ENCODE peak calls at places on chromosomes 16 and 17, in six cellular contexts. G, T, P, L, J and B are unnamed samples.

GRCh38 chr17:41885733-41886132 is 20.5 kb upstream of the KLHL11 start:
- DNase-seq in T (peak; percentile 36), P (no peak), G (no peak), J (no peak), L (no peak), B (no peak)

GRCh38 chr16:51150894-51151320 is at the start of gene SALL1:
- DNase-seq in L (no peak), G (no peak), T (peak; percentile 25), J (no peak), P (no peak), B (no peak)

GRCh38 chr17:32268734-32269288 is 3.2 kb downstream of the RHBDL3 start:
- DNase-seq in J (no peak), P (no peak), L (no peak), G (no peak), T (no peak), B (no peak)

GRCh38 chr17:51676691-51677487 is 416.5 kb downstream of the UTP18 start:
- DNase-seq in L (no peak), G (no peak), T (no peak), J (no peak), P (no peak), B (no peak)

GRCh38 chr16:47110939-47111338 is 32.8 kb downstream of the NETO2 start:
- DNase-seq in G (no peak), P (no peak), J (no peak), L (peak; percentile 6), T (no peak), B (no peak)

GRCh38 chr17:34252890-34253525 is 2.1 kb upstream of the CCL2 start:
- DNase-seq in T (no peak), G (no peak), J (no peak), L (no peak), P (peak; percentile 61), B (no peak)

GRCh38 chr17:3722716-3723115 is 987 bp upstream of the HASPIN start:
- DNase-seq in P (no peak), J (no peak), G (no peak), L (no peak), T (no peak), B (no peak)

GRCh38 chr16:27281285-27281684 is 12.7 kb upstream of the NSMCE1 start:
- DNase-seq in J (no peak), T (no peak), L (no peak), P (no peak), G (no peak), B (no peak)

GRCh38 chr17:59380474-59380873 is 49.0 kb downstream of the YPEL2 start:
- DNase-seq in J (no peak), P (no peak), T (no peak), L (no peak), G (no peak), B (no peak)

GRCh38 chr17:60231691-60232090 is 81.9 kb downstream of the CA4 start:
- DNase-seq in J (no peak), G (no peak), T (no peak), P (peak; percentile 28), L (peak; percentile 59), B (no peak)

GRCh38 chr16:64397042-64397441 is 724.8 kb downstream of the CDH11 start:
- DNase-seq in G (no peak), T (no peak), J (no peak), L (no peak), P (no peak), B (no peak)

GRCh38 chr17:49021095-49021767 is 24.0 kb downstream of the IGF2BP1 start:
- DNase-seq in T (no peak), G (no peak), L (no peak), P (no peak), J (no peak), B (no peak)

GRCh38 chr17:19331553-19332245 is 30.8 kb downstream of the B9D1 start:
- DNase-seq in L (no peak), G (no peak), J (no peak), T (no peak), P (no peak), B (no peak)

GRCh38 chr16:89167425-89167941 is 4.1 kb upstream of the CDH15 start:
- DNase-seq in T (peak; percentile 100), L (peak; percentile 41), G (peak; percentile 59), P (peak; percentile 7), J (peak; percentile 84), B (peak; percentile 92)

GRCh38 chr16:86755571-86756006 is 177.2 kb downstream of the FOXL1 start:
- DNase-seq in T (no peak), G (no peak), P (no peak), J (no peak), L (no peak), B (no peak)

GRCh38 chr16:58025351-58026138 is at the start of gene MMP15:
- DNase-seq in L (peak; percentile 76), P (no peak), G (peak; percentile 68), T (peak; percentile 58), J (peak; percentile 90), B (peak; percentile 47)

GRCh38 chr17:3512512-3513171 is 36.8 kb downstream of the ASPA start:
- DNase-seq in J (no peak), L (no peak), G (no peak), T (peak; percentile 53), P (no peak), B (no peak)

GRCh38 chr16:2767140-2767731 is 9.8 kb downstream of the ELOB start:
- DNase-seq in T (no peak), J (no peak), L (no peak), P (no peak), G (no peak), B (no peak)

GRCh38 chr16:87525352-87525751 is 32.5 kb upstream of the ZCCHC14 start:
- DNase-seq in P (no peak), T (no peak), G (no peak), J (no peak), L (no peak), B (no peak)

GRCh38 chr17:12067425-12067824 is 46.7 kb downstream of the MAP2K4 start:
- DNase-seq in G (no peak), T (no peak), P (no peak), J (no peak), L (no peak), B (no peak)

GRCh38 chr16:7270006-7270405 is 62.6 kb upstream of the RBFOX1 start:
- DNase-seq in G (no peak), P (no peak), J (no peak), L (no peak), T (no peak), B (no peak)

GRCh38 chr16:75104836-75105235 is 11.7 kb downstream of the LDHD start:
- DNase-seq in T (no peak), L (no peak), G (no peak), J (no peak), P (no peak), B (no peak)

GRCh38 chr16:21150375-21151001 is at the start of gene DNAH3:
- DNase-seq in P (no peak), L (peak; percentile 90), T (no peak), J (no peak), G (peak; percentile 55), B (no peak)

GRCh38 chr17:16342979-16343378 is 10.3 kb downstream of the CENPV start:
- DNase-seq in J (no peak), L (no peak), G (no peak), T (no peak), P (no peak), B (no peak)

GRCh38 chr17:4049546-4049945 is 85.3 kb upstream of the ATP2A3 start:
- DNase-seq in G (no peak), P (no peak), J (no peak), T (no peak), L (no peak), B (no peak)

GRCh38 chr17:8791910-8792270 is 7.3 kb downstream of the MFSD6L start:
- DNase-seq in J (no peak), L (peak; percentile 82), P (peak; percentile 31), T (no peak), G (peak; percentile 8), B (no peak)

GRCh38 chr16:47886631-47887415 is 269.0 kb downstream of the ABCC12 start:
- DNase-seq in P (no peak), G (no peak), T (no peak), J (no peak), L (no peak), B (no peak)

GRCh38 chr16:87956169-87956770 is 5.0 kb downstream of the BANP start:
- DNase-seq in T (peak; percentile 25), G (no peak), J (no peak), L (no peak), P (no peak), B (peak; percentile 51)

GRCh38 chr17:49548051-49548505 is 27.6 kb upstream of the NXPH3 start:
- DNase-seq in T (no peak), P (no peak), L (no peak), J (no peak), G (no peak), B (no peak)

GRCh38 chr17:14940946-14941280 is 324.2 kb downstream of the PMP22 start:
- DNase-seq in G (no peak), P (no peak), L (peak; percentile 8), T (no peak), J (no peak), B (no peak)

GRCh38 chr17:75638893-75639292 is 5.7 kb downstream of the SMIM5 start:
- DNase-seq in P (no peak), J (no peak), T (no peak), G (no peak), L (no peak), B (no peak)

GRCh38 chr17:55237826-55238196 is 26.9 kb upstream of the HLF start:
- DNase-seq in T (no peak), P (no peak), J (no peak), L (no peak), G (no peak), B (no peak)
- TF ChIP-seq CTCF in T (no peak), P (no peak), J (no peak), L (no peak), G (no peak), B (no peak)

GRCh38 chr16:49183911-49184310 is 97.7 kb downstream of the CBLN1 start:
- DNase-seq in J (no peak), T (peak; percentile 9), L (peak; percentile 25), G (peak; percentile 15), P (no peak), B (no peak)
- TF ChIP-seq CTCF in J (no peak), T (peak; percentile 61), L (peak; percentile 56), G (no peak), P (no peak), B (no peak)

GRCh38 chr16:56869513-56870270 is 4.7 kb downstream of the SLC12A3 start:
- DNase-seq in L (no peak), P (no peak), T (no peak), G (no peak), J (peak; percentile 37), B (peak; percentile 41)
- TF ChIP-seq CTCF in L (peak; percentile 27), P (peak; percentile 21), T (no peak), G (no peak), J (peak; percentile 9), B (no peak)

DNA sequence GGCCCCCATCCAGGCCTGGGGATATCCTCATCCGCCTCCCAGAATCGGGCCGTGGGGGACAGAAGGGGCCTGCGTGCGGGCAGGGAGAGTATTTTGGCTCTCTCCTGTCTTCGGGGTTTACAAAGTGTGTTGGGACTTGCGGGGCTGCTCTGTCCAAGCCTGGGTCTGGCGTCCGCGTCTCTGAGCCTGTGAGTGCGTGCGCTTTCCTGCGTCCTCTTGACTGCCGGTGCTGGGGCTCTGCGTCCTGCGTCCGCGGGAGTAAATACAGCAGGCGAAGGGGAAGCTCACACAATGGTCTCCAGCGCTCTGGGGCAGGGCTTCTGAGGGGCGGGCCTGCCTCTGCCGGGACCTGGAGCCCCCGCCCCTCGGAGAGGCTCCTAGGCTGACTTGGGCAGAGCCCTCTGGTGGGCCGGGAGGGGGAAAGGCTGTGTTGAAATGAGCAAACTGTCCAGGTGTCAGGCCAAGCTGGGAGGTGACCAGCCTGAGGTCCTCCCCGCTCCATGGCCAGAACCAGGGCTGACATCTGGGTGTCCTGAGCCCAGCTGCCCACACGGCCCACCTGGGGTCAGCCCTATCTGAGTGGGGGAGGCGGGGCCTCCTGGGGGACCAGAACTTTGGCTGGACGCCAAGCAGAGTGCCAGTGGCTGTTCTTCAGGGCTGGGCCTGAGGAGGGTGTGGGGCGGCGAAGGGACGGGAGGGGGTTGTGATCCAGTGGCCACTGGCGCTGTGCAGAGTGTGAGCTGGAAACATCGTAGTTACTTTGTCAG is 233.6 kb downstream of the SEC14L1 start:
- DNase-seq in G (no peak), P (no peak), J (peak; percentile 80), L (no peak), T (peak; percentile 73), B (peak; percentile 51)
- TF ChIP-seq CTCF in G (no peak), P (peak; percentile 31), J (peak; percentile 4), L (no peak), T (peak; percentile 52), B (no peak)